ENCODE peak calls at places on chromosomes 7 and 10, in eight cellular contexts. One of them, this sample, is unnamed. For H3K4me1, the result is how much of the 10 kb centered on the place peaks cover.

GRCh38 chr10:34661580-34661979 is 153.5 kb downstream of the PARD3 start:
- DNase-seq in A549: no peak
- DNase-seq in hepatocyte: no peak
- DNase-seq in esophagus squamous epithelium: no peak
- DNase-seq in testis: no peak
- DNase-seq in mammary epithelial cell: no peak
- DNase-seq in mesendoderm: no peak
- DNase-seq in keratinocyte: no peak
- DNase-seq in this sample: no peak

GRCh38 chr7:134355925-134356324 is 39.2 kb upstream of the SLC35B4 start:
- DNase-seq in A549: no peak
- DNase-seq in hepatocyte: no peak
- DNase-seq in esophagus squamous epithelium: no peak
- DNase-seq in testis: peak
- DNase-seq in mammary epithelial cell: peak
- DNase-seq in mesendoderm: no peak
- DNase-seq in keratinocyte: no peak
- DNase-seq in this sample: no peak

GRCh38 chr10:100468322-100468721 is 5.5 kb downstream of the WNT8B start:
- DNase-seq in A549: no peak
- DNase-seq in hepatocyte: no peak
- DNase-seq in esophagus squamous epithelium: no peak
- DNase-seq in testis: no peak
- DNase-seq in mammary epithelial cell: no peak
- DNase-seq in mesendoderm: no peak
- DNase-seq in keratinocyte: no peak
- DNase-seq in this sample: no peak

GRCh38 chr7:25429731-25430130 is 201.4 kb upstream of the NPVF start:
- DNase-seq in A549: no peak
- DNase-seq in hepatocyte: peak
- DNase-seq in esophagus squamous epithelium: no peak
- DNase-seq in testis: no peak
- DNase-seq in mammary epithelial cell: no peak
- DNase-seq in mesendoderm: no peak
- DNase-seq in keratinocyte: no peak
- DNase-seq in this sample: peak

GRCh38 chr10:131157899-131158298 is 153.6 kb downstream of the TCERG1L start:
- DNase-seq in A549: no peak
- DNase-seq in hepatocyte: no peak
- DNase-seq in esophagus squamous epithelium: no peak
- DNase-seq in testis: no peak
- DNase-seq in mammary epithelial cell: no peak
- DNase-seq in mesendoderm: no peak
- DNase-seq in keratinocyte: no peak
- DNase-seq in this sample: no peak

GRCh38 chr10:123142701-123143161 is 5.2 kb upstream of the HMX2 start:
- DNase-seq in A549: no peak
- DNase-seq in hepatocyte: no peak
- DNase-seq in esophagus squamous epithelium: no peak
- DNase-seq in testis: no peak
- DNase-seq in mammary epithelial cell: no peak
- DNase-seq in mesendoderm: no peak
- DNase-seq in keratinocyte: no peak
- DNase-seq in this sample: no peak

GRCh38 chr10:655184-655583 is 34.3 kb downstream of the DIP2C start:
- DNase-seq in A549: no peak
- DNase-seq in hepatocyte: no peak
- DNase-seq in esophagus squamous epithelium: no peak
- DNase-seq in testis: no peak
- DNase-seq in mammary epithelial cell: no peak
- DNase-seq in mesendoderm: no peak
- DNase-seq in keratinocyte: no peak
- DNase-seq in this sample: no peak

GRCh38 chr7:107560898-107561516 is 2.7 kb downstream of the COG5 start:
- DNase-seq in A549: no peak
- DNase-seq in hepatocyte: no peak
- DNase-seq in esophagus squamous epithelium: no peak
- DNase-seq in testis: no peak
- DNase-seq in mammary epithelial cell: peak
- DNase-seq in mesendoderm: no peak
- DNase-seq in keratinocyte: peak
- DNase-seq in this sample: no peak

GRCh38 chr10:110016037-110016436 is 8.3 kb downstream of the ADD3 start:
- DNase-seq in A549: peak
- DNase-seq in hepatocyte: peak
- DNase-seq in esophagus squamous epithelium: no peak
- DNase-seq in testis: peak
- DNase-seq in mammary epithelial cell: no peak
- DNase-seq in mesendoderm: peak
- DNase-seq in keratinocyte: no peak
- DNase-seq in this sample: no peak

GRCh38 chr7:102262536-102262935 is 24.1 kb upstream of the SH2B2 start:
- DNase-seq in A549: no peak
- DNase-seq in hepatocyte: no peak
- DNase-seq in esophagus squamous epithelium: no peak
- DNase-seq in testis: no peak
- DNase-seq in mammary epithelial cell: no peak
- DNase-seq in mesendoderm: no peak
- DNase-seq in keratinocyte: no peak
- DNase-seq in this sample: no peak

GRCh38 chr7:102261451-102261850 is 25.2 kb upstream of the SH2B2 start:
- DNase-seq in A549: no peak
- DNase-seq in hepatocyte: no peak
- DNase-seq in esophagus squamous epithelium: no peak
- DNase-seq in testis: no peak
- DNase-seq in mammary epithelial cell: no peak
- DNase-seq in mesendoderm: no peak
- DNase-seq in keratinocyte: no peak
- DNase-seq in this sample: no peak

GRCh38 chr7:102268635-102269034 is 18.0 kb upstream of the SH2B2 start:
- DNase-seq in A549: no peak
- DNase-seq in hepatocyte: no peak
- DNase-seq in esophagus squamous epithelium: no peak
- DNase-seq in testis: no peak
- DNase-seq in mammary epithelial cell: no peak
- DNase-seq in mesendoderm: no peak
- DNase-seq in keratinocyte: no peak
- DNase-seq in this sample: no peak

GRCh38 chr7:102260856-102261255 is 25.8 kb upstream of the SH2B2 start:
- DNase-seq in A549: no peak
- DNase-seq in hepatocyte: peak
- DNase-seq in esophagus squamous epithelium: no peak
- DNase-seq in testis: peak
- DNase-seq in mammary epithelial cell: no peak
- DNase-seq in mesendoderm: peak
- DNase-seq in keratinocyte: no peak
- DNase-seq in this sample: peak

DNA sequence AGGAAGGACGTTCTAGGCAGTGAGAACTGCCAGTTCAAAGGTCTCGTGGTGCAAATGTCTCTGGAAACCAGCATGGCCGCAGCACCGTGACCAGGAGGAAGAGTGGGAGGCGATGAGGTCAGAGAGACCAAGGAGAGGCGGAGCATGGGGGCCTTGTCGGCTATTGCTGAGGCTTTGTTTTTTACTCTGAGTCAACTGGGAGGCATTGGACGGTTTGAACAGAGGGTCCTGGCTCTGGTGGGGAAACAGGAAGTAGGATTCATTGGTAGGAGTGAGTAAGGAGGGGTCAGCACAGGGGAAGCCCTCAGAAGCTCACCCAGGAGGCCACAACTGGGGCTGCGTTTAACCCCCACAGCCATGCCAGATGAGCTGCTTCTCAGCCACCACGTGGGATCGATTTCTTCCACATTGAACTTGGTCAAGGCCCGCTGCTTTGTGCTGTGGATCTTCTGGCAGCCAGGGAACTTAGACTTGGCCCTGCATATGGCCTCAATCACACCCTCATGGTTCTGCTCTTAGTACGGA is 22.2 kb upstream of the SH2B2 start:
- DNase-seq in A549: no peak
- DNase-seq in hepatocyte: no peak
- DNase-seq in esophagus squamous epithelium: no peak
- DNase-seq in testis: no peak
- DNase-seq in mammary epithelial cell: no peak
- DNase-seq in mesendoderm: peak
- DNase-seq in keratinocyte: no peak
- DNase-seq in this sample: peak
- H3K4me1 ChIP-seq in A549: under half
- H3K4me1 ChIP-seq in hepatocyte: under half
- H3K4me1 ChIP-seq in esophagus squamous epithelium: under half
- H3K4me1 ChIP-seq in testis: under half
- H3K4me1 ChIP-seq in mammary epithelial cell: under half
- H3K4me1 ChIP-seq in mesendoderm: under half
- H3K4me1 ChIP-seq in keratinocyte: under half
- H3K4me1 ChIP-seq in this sample: under half

GRCh38 chr10:113004219-113004618 is 54.2 kb downstream of the TCF7L2 start:
- DNase-seq in A549: no peak
- DNase-seq in hepatocyte: no peak
- DNase-seq in esophagus squamous epithelium: no peak
- DNase-seq in testis: no peak
- DNase-seq in mammary epithelial cell: no peak
- DNase-seq in mesendoderm: no peak
- DNase-seq in keratinocyte: no peak
- DNase-seq in this sample: no peak
- H3K4me1 ChIP-seq in A549: half or more
- H3K4me1 ChIP-seq in hepatocyte: under half
- H3K4me1 ChIP-seq in esophagus squamous epithelium: under half
- H3K4me1 ChIP-seq in testis: under half
- H3K4me1 ChIP-seq in mammary epithelial cell: under half
- H3K4me1 ChIP-seq in mesendoderm: under half
- H3K4me1 ChIP-seq in keratinocyte: under half
- H3K4me1 ChIP-seq in this sample: half or more

DNA sequence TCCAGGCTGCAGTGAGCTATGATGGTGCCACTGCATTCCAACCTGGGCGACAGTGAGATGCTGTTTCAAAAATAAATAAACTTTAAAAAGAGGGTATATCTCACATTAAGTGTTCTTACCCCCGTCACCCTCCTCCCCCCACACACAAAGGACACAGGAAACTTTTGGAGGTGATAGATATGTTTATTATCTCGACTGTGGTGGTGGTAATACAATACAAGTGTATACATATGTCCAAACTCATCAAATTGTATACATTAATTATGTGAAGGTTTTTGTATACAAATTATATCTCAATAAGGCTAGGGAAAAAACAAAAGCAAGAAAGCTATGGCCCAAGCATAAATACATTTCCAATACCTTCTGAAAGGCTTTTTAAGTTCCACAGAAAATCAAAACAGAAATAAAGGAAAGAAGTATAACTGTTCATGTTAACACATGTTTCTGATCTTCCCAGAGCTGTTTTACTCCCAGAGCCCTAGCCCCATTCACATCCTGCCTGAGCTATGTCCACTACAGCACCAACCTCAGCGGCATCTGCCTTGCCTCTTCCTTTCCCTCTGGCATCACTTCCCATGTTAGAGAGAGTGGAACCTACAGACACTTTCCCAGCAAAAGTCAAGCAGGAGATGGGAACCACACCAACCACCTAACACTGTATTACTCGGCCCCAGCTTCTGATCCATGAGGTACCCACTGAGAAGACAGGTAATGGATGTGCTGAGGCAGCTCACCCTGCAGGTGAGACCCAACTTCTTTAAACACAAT is 48.1 kb downstream of the SGMS1 start:
- DNase-seq in A549: no peak
- DNase-seq in hepatocyte: no peak
- DNase-seq in esophagus squamous epithelium: no peak
- DNase-seq in testis: no peak
- DNase-seq in mammary epithelial cell: no peak
- DNase-seq in mesendoderm: no peak
- DNase-seq in keratinocyte: no peak
- DNase-seq in this sample: no peak
- H3K4me1 ChIP-seq in A549: under half
- H3K4me1 ChIP-seq in hepatocyte: under half
- H3K4me1 ChIP-seq in esophagus squamous epithelium: under half
- H3K4me1 ChIP-seq in testis: under half
- H3K4me1 ChIP-seq in mammary epithelial cell: under half
- H3K4me1 ChIP-seq in mesendoderm: under half
- H3K4me1 ChIP-seq in keratinocyte: under half
- H3K4me1 ChIP-seq in this sample: under half

GRCh38 chr7:96508371-96508770 is 186.5 kb upstream of the SLC25A13 start:
- DNase-seq in A549: no peak
- DNase-seq in hepatocyte: no peak
- DNase-seq in esophagus squamous epithelium: no peak
- DNase-seq in testis: no peak
- DNase-seq in mammary epithelial cell: peak
- DNase-seq in mesendoderm: no peak
- DNase-seq in keratinocyte: no peak
- DNase-seq in this sample: no peak
- H3K4me1 ChIP-seq in A549: under half
- H3K4me1 ChIP-seq in hepatocyte: under half
- H3K4me1 ChIP-seq in esophagus squamous epithelium: under half
- H3K4me1 ChIP-seq in testis: under half
- H3K4me1 ChIP-seq in mammary epithelial cell: under half
- H3K4me1 ChIP-seq in mesendoderm: under half
- H3K4me1 ChIP-seq in keratinocyte: under half
- H3K4me1 ChIP-seq in this sample: under half

GRCh38 chr7:30475580-30475979 is 3.0 kb downstream of the NOD1 start:
- DNase-seq in A549: no peak
- DNase-seq in hepatocyte: no peak
- DNase-seq in esophagus squamous epithelium: no peak
- DNase-seq in testis: no peak
- DNase-seq in mammary epithelial cell: no peak
- DNase-seq in mesendoderm: no peak
- DNase-seq in keratinocyte: no peak
- DNase-seq in this sample: no peak
- H3K4me1 ChIP-seq in A549: under half
- H3K4me1 ChIP-seq in hepatocyte: half or more
- H3K4me1 ChIP-seq in esophagus squamous epithelium: half or more
- H3K4me1 ChIP-seq in testis: under half
- H3K4me1 ChIP-seq in mammary epithelial cell: under half
- H3K4me1 ChIP-seq in mesendoderm: under half
- H3K4me1 ChIP-seq in keratinocyte: under half
- H3K4me1 ChIP-seq in this sample: half or more

DNA sequence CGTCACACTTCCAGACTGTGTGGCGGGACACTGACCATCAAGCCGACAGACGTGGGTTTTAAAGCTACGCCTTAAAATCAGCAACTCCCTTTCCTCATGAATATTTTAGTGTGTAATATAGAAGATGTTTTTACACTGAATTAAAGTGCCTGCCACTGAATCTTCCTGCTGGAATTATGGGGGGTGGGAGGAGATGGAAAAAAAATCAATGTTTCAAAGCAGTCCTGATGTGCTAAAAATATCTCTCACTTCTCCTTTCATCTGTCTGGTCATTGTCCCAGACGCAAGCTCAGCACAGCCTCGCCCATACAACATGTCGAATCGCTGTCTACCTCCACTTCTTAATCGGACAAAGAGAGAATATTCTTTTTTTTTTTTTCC is 165.1 kb upstream of the KLF14 start:
- DNase-seq in A549: no peak
- DNase-seq in hepatocyte: no peak
- DNase-seq in esophagus squamous epithelium: no peak
- DNase-seq in testis: no peak
- DNase-seq in mammary epithelial cell: no peak
- DNase-seq in mesendoderm: no peak
- DNase-seq in keratinocyte: no peak
- DNase-seq in this sample: no peak
- H3K4me1 ChIP-seq in A549: half or more
- H3K4me1 ChIP-seq in hepatocyte: under half
- H3K4me1 ChIP-seq in esophagus squamous epithelium: half or more
- H3K4me1 ChIP-seq in testis: half or more
- H3K4me1 ChIP-seq in mammary epithelial cell: half or more
- H3K4me1 ChIP-seq in mesendoderm: under half
- H3K4me1 ChIP-seq in keratinocyte: half or more
- H3K4me1 ChIP-seq in this sample: under half

This sample was measured in cardiac muscle cell.